ENCODE peak calls at places on chromosomes 12 and 14, in seven cellular contexts. A is activated effector memory CD4-positive, alpha-beta T cell treated with Interleukin-2 at 50 U/mL for 16 hours; X is lower lobe of right lung; G is AG09309; E is thoracic aorta; J is epithelial cell of esophagus; Q is CD14-positive monocyte. I is an unnamed sample.

GRCh38 chr14:20631821-20632389 is 9.6 kb downstream of the OR6S1 start:
- DNase-seq in E (no peak), Q (no peak), A (no peak), G (no peak), J (peak; percentile 74), X (peak; percentile 64), I (peak; percentile 10)

GRCh38 chr14:95043314-95043713 is 114.0 kb downstream of the DICER1 start:
- DNase-seq in G (no peak), E (no peak), J (no peak), A (no peak), X (no peak), Q (no peak), I (no peak)

GRCh38 chr12:58601529-58601928 is 318.8 kb downstream of the LRIG3 start:
- DNase-seq in E (no peak), J (no peak), A (no peak), G (no peak), X (no peak), Q (no peak), I (no peak)

GRCh38 chr14:90553298-90553920 is 156.6 kb downstream of the CALM1 start:
- DNase-seq in Q (no peak), X (no peak), A (no peak), G (no peak), J (no peak), E (no peak), I (no peak)

GRCh38 chr12:88553941-88554658 is 26.2 kb downstream of the KITLG start:
- DNase-seq in E (no peak), J (peak; percentile 77), X (no peak), G (peak; percentile 71), A (no peak), Q (no peak), I (no peak)

GRCh38 chr12:13124661-13125505 is 21.4 kb upstream of the GSG1 start:
- DNase-seq in J (peak; percentile 78), X (no peak), Q (no peak), E (no peak), G (no peak), A (no peak), I (no peak)

GRCh38 chr14:24880689-24881088 is 169.3 kb downstream of the STXBP6 start:
- DNase-seq in J (no peak), E (no peak), X (no peak), Q (no peak), G (no peak), A (no peak), I (no peak)

GRCh38 chr14:61177279-61178225 is 103.6 kb downstream of the TMEM30B start:
- DNase-seq in Q (no peak), E (no peak), A (no peak), J (peak; percentile 77), G (no peak), X (no peak), I (no peak)

GRCh38 chr12:81712536-81712935 is 46.6 kb downstream of the PPFIA2 start:
- DNase-seq in J (no peak), A (no peak), E (no peak), X (no peak), G (no peak), Q (no peak), I (no peak)

GRCh38 chr14:64663174-64663573 is 41.0 kb upstream of the PLEKHG3 start:
- DNase-seq in J (no peak), Q (no peak), E (no peak), G (no peak), X (no peak), A (no peak), I (no peak)

GRCh38 chr12:132718644-132719043 is 8.0 kb downstream of the PGAM5 start:
- DNase-seq in J (no peak), Q (no peak), X (no peak), G (no peak), E (no peak), A (no peak), I (no peak)

GRCh38 chr12:114676142-114676741 is 7.7 kb downstream of the TBX3 start:
- DNase-seq in J (no peak), Q (no peak), G (no peak), E (no peak), X (no peak), A (no peak), I (no peak)

GRCh38 chr12:130141105-130141504 is 21.2 kb upstream of the FZD10 start:
- DNase-seq in Q (no peak), J (no peak), X (no peak), E (no peak), G (no peak), A (no peak), I (no peak)

GRCh38 chr12:14773685-14774073 is 29.6 kb downstream of the WBP11 start:
- DNase-seq in A (no peak), J (no peak), Q (no peak), X (peak; percentile 53), G (no peak), E (no peak), I (no peak)

GRCh38 chr14:59343585-59343984 is 121.6 kb downstream of the GPR135 start:
- DNase-seq in E (no peak), A (no peak), X (no peak), G (no peak), J (peak; percentile 13), Q (no peak), I (no peak)

GRCh38 chr12:85713368-85713767 is 122.8 kb downstream of the RASSF9 start:
- DNase-seq in J (no peak), A (no peak), G (no peak), Q (no peak), E (no peak), X (no peak), I (no peak)

GRCh38 chr14:58873228-58873953 is 235.6 kb downstream of the DACT1 start:
- DNase-seq in X (no peak), G (no peak), A (no peak), J (no peak), Q (no peak), E (no peak), I (no peak)

I was measured in anterior cingulate cortex.